ENCODE peak calls at places on chromosomes 6 and 20, in six cellular contexts. One of them, this sample, is unnamed.

GRCh38 chr6:92777146-92777740 is 642.1 kb downstream of the EPHA7 start:
- DNase-seq in AG04450: no peak
- DNase-seq in fibroblast of lung: peak
- DNase-seq in NCI-H1694 treated with DMSO at 0.1 percent for 48 hours: peak
- DNase-seq in activated CD4-positive, alpha-beta T cell treated with anti-CD3 and anti-CD28 coated beads, Interleukin-2, amount 50 U/mL, for 1 hour: no peak
- DNase-seq in AG08396: no peak
- DNase-seq in this sample: no peak

GRCh38 chr6:156776470-156776840 is 723 bp upstream of the ARID1B start:
- DNase-seq in AG04450: no peak
- DNase-seq in AG08396: no peak
- DNase-seq in NCI-H1694 treated with DMSO at 0.1 percent for 48 hours: peak
- DNase-seq in fibroblast of lung: peak
- DNase-seq in activated CD4-positive, alpha-beta T cell treated with anti-CD3 and anti-CD28 coated beads, Interleukin-2, amount 50 U/mL, for 1 hour: no peak
- DNase-seq in this sample: no peak

GRCh38 chr6:70479236-70479635 is 65.9 kb downstream of the FAM135A start:
- DNase-seq in activated CD4-positive, alpha-beta T cell treated with anti-CD3 and anti-CD28 coated beads, Interleukin-2, amount 50 U/mL, for 1 hour: no peak
- DNase-seq in fibroblast of lung: peak
- DNase-seq in NCI-H1694 treated with DMSO at 0.1 percent for 48 hours: peak
- DNase-seq in AG08396: no peak
- DNase-seq in AG04450: no peak
- DNase-seq in this sample: no peak

GRCh38 chr6:148973809-148974208 is 227.0 kb downstream of the UST start:
- DNase-seq in AG04450: no peak
- DNase-seq in fibroblast of lung: peak
- DNase-seq in activated CD4-positive, alpha-beta T cell treated with anti-CD3 and anti-CD28 coated beads, Interleukin-2, amount 50 U/mL, for 1 hour: no peak
- DNase-seq in NCI-H1694 treated with DMSO at 0.1 percent for 48 hours: no peak
- DNase-seq in AG08396: peak
- DNase-seq in this sample: no peak

GRCh38 chr6:35392773-35393672 is 50.7 kb downstream of the PPARD start:
- DNase-seq in NCI-H1694 treated with DMSO at 0.1 percent for 48 hours: no peak
- DNase-seq in AG04450: no peak
- DNase-seq in AG08396: no peak
- DNase-seq in activated CD4-positive, alpha-beta T cell treated with anti-CD3 and anti-CD28 coated beads, Interleukin-2, amount 50 U/mL, for 1 hour: no peak
- DNase-seq in fibroblast of lung: no peak
- DNase-seq in this sample: no peak

GRCh38 chr6:112485813-112486212 is 138.7 kb downstream of the RFPL4B start:
- DNase-seq in activated CD4-positive, alpha-beta T cell treated with anti-CD3 and anti-CD28 coated beads, Interleukin-2, amount 50 U/mL, for 1 hour: no peak
- DNase-seq in fibroblast of lung: no peak
- DNase-seq in NCI-H1694 treated with DMSO at 0.1 percent for 48 hours: no peak
- DNase-seq in AG08396: no peak
- DNase-seq in AG04450: no peak
- DNase-seq in this sample: no peak

GRCh38 chr6:137927777-137928218 is 60.7 kb downstream of the TNFAIP3 start:
- DNase-seq in NCI-H1694 treated with DMSO at 0.1 percent for 48 hours: no peak
- DNase-seq in activated CD4-positive, alpha-beta T cell treated with anti-CD3 and anti-CD28 coated beads, Interleukin-2, amount 50 U/mL, for 1 hour: peak
- DNase-seq in AG08396: no peak
- DNase-seq in AG04450: no peak
- DNase-seq in fibroblast of lung: peak
- DNase-seq in this sample: peak

GRCh38 chr6:41638801-41639555 is 710 bp downstream of the MDFI start:
- DNase-seq in NCI-H1694 treated with DMSO at 0.1 percent for 48 hours: no peak
- DNase-seq in activated CD4-positive, alpha-beta T cell treated with anti-CD3 and anti-CD28 coated beads, Interleukin-2, amount 50 U/mL, for 1 hour: no peak
- DNase-seq in AG08396: no peak
- DNase-seq in fibroblast of lung: peak
- DNase-seq in AG04450: no peak
- DNase-seq in this sample: no peak

GRCh38 chr6:17580518-17581048 is 19.5 kb upstream of the FAM8A1 start:
- DNase-seq in AG04450: no peak
- DNase-seq in NCI-H1694 treated with DMSO at 0.1 percent for 48 hours: no peak
- DNase-seq in activated CD4-positive, alpha-beta T cell treated with anti-CD3 and anti-CD28 coated beads, Interleukin-2, amount 50 U/mL, for 1 hour: no peak
- DNase-seq in fibroblast of lung: peak
- DNase-seq in AG08396: peak
- DNase-seq in this sample: no peak

GRCh38 chr6:167402195-167402686 is 77.4 kb downstream of the TTLL2 start:
- DNase-seq in fibroblast of lung: no peak
- DNase-seq in AG08396: no peak
- DNase-seq in activated CD4-positive, alpha-beta T cell treated with anti-CD3 and anti-CD28 coated beads, Interleukin-2, amount 50 U/mL, for 1 hour: no peak
- DNase-seq in NCI-H1694 treated with DMSO at 0.1 percent for 48 hours: no peak
- DNase-seq in AG04450: no peak
- DNase-seq in this sample: no peak

GRCh38 chr20:53711333-53712211 is 117.9 kb upstream of the ZNF217 start:
- DNase-seq in NCI-H1694 treated with DMSO at 0.1 percent for 48 hours: no peak
- DNase-seq in AG04450: no peak
- DNase-seq in activated CD4-positive, alpha-beta T cell treated with anti-CD3 and anti-CD28 coated beads, Interleukin-2, amount 50 U/mL, for 1 hour: no peak
- DNase-seq in fibroblast of lung: no peak
- DNase-seq in AG08396: no peak
- DNase-seq in this sample: no peak

GRCh38 chr6:42522021-42522420 is 41.8 kb upstream of the UBR2 start:
- DNase-seq in fibroblast of lung: peak
- DNase-seq in NCI-H1694 treated with DMSO at 0.1 percent for 48 hours: no peak
- DNase-seq in AG04450: no peak
- DNase-seq in activated CD4-positive, alpha-beta T cell treated with anti-CD3 and anti-CD28 coated beads, Interleukin-2, amount 50 U/mL, for 1 hour: no peak
- DNase-seq in AG08396: no peak
- DNase-seq in this sample: no peak

GRCh38 chr6:118307581-118307980 is 240.5 kb upstream of the PLN start:
- DNase-seq in fibroblast of lung: no peak
- DNase-seq in NCI-H1694 treated with DMSO at 0.1 percent for 48 hours: no peak
- DNase-seq in AG04450: no peak
- DNase-seq in activated CD4-positive, alpha-beta T cell treated with anti-CD3 and anti-CD28 coated beads, Interleukin-2, amount 50 U/mL, for 1 hour: no peak
- DNase-seq in AG08396: no peak
- DNase-seq in this sample: no peak

GRCh38 chr20:53731595-53731994 is 138.0 kb upstream of the ZNF217 start:
- DNase-seq in AG08396: no peak
- DNase-seq in fibroblast of lung: no peak
- DNase-seq in AG04450: no peak
- DNase-seq in activated CD4-positive, alpha-beta T cell treated with anti-CD3 and anti-CD28 coated beads, Interleukin-2, amount 50 U/mL, for 1 hour: no peak
- DNase-seq in NCI-H1694 treated with DMSO at 0.1 percent for 48 hours: no peak
- DNase-seq in this sample: no peak

GRCh38 chr20:18504479-18505060 is 3.2 kb upstream of the SEC23B start:
- DNase-seq in AG04450: no peak
- DNase-seq in fibroblast of lung: peak
- DNase-seq in AG08396: no peak
- DNase-seq in activated CD4-positive, alpha-beta T cell treated with anti-CD3 and anti-CD28 coated beads, Interleukin-2, amount 50 U/mL, for 1 hour: no peak
- DNase-seq in NCI-H1694 treated with DMSO at 0.1 percent for 48 hours: no peak
- DNase-seq in this sample: no peak

GRCh38 chr6:26475823-26476729 is 18.3 kb downstream of the BTN2A1 start:
- DNase-seq in AG04450: no peak
- DNase-seq in activated CD4-positive, alpha-beta T cell treated with anti-CD3 and anti-CD28 coated beads, Interleukin-2, amount 50 U/mL, for 1 hour: no peak
- DNase-seq in fibroblast of lung: no peak
- DNase-seq in NCI-H1694 treated with DMSO at 0.1 percent for 48 hours: no peak
- DNase-seq in AG08396: no peak
- DNase-seq in this sample: no peak

GRCh38 chr6:31401403-31401802 is 2.0 kb upstream of the MICA start:
- DNase-seq in activated CD4-positive, alpha-beta T cell treated with anti-CD3 and anti-CD28 coated beads, Interleukin-2, amount 50 U/mL, for 1 hour: no peak
- DNase-seq in NCI-H1694 treated with DMSO at 0.1 percent for 48 hours: no peak
- DNase-seq in AG04450: peak
- DNase-seq in AG08396: no peak
- DNase-seq in fibroblast of lung: peak
- DNase-seq in this sample: no peak

GRCh38 chr20:51127713-51128112 is 104.8 kb upstream of the KCNG1 start:
- DNase-seq in AG08396: no peak
- DNase-seq in NCI-H1694 treated with DMSO at 0.1 percent for 48 hours: no peak
- DNase-seq in fibroblast of lung: peak
- DNase-seq in AG04450: no peak
- DNase-seq in activated CD4-positive, alpha-beta T cell treated with anti-CD3 and anti-CD28 coated beads, Interleukin-2, amount 50 U/mL, for 1 hour: no peak
- DNase-seq in this sample: no peak

GRCh38 chr6:170475118-170475517 is 78.0 kb downstream of the PSMB1 start:
- DNase-seq in NCI-H1694 treated with DMSO at 0.1 percent for 48 hours: no peak
- DNase-seq in AG08396: no peak
- DNase-seq in fibroblast of lung: no peak
- DNase-seq in activated CD4-positive, alpha-beta T cell treated with anti-CD3 and anti-CD28 coated beads, Interleukin-2, amount 50 U/mL, for 1 hour: no peak
- DNase-seq in AG04450: no peak
- DNase-seq in this sample: no peak

GRCh38 chr20:47493175-47493953 is 8.3 kb upstream of the NCOA3 start:
- DNase-seq in fibroblast of lung: peak
- DNase-seq in AG04450: no peak
- DNase-seq in activated CD4-positive, alpha-beta T cell treated with anti-CD3 and anti-CD28 coated beads, Interleukin-2, amount 50 U/mL, for 1 hour: peak
- DNase-seq in AG08396: peak
- DNase-seq in NCI-H1694 treated with DMSO at 0.1 percent for 48 hours: peak
- DNase-seq in this sample: peak

GRCh38 chr20:46192376-46192944 is 74.3 kb downstream of the CD40 start:
- DNase-seq in AG04450: no peak
- DNase-seq in AG08396: no peak
- DNase-seq in activated CD4-positive, alpha-beta T cell treated with anti-CD3 and anti-CD28 coated beads, Interleukin-2, amount 50 U/mL, for 1 hour: no peak
- DNase-seq in NCI-H1694 treated with DMSO at 0.1 percent for 48 hours: no peak
- DNase-seq in fibroblast of lung: no peak
- DNase-seq in this sample: no peak

GRCh38 chr6:22875845-22876244 is 306.5 kb downstream of the HDGFL1 start:
- DNase-seq in AG04450: no peak
- DNase-seq in fibroblast of lung: no peak
- DNase-seq in AG08396: no peak
- DNase-seq in activated CD4-positive, alpha-beta T cell treated with anti-CD3 and anti-CD28 coated beads, Interleukin-2, amount 50 U/mL, for 1 hour: no peak
- DNase-seq in NCI-H1694 treated with DMSO at 0.1 percent for 48 hours: no peak
- DNase-seq in this sample: no peak

GRCh38 chr6:28725890-28726348 is 197.9 kb downstream of the TRIM27 start:
- DNase-seq in activated CD4-positive, alpha-beta T cell treated with anti-CD3 and anti-CD28 coated beads, Interleukin-2, amount 50 U/mL, for 1 hour: no peak
- DNase-seq in AG08396: no peak
- DNase-seq in AG04450: no peak
- DNase-seq in NCI-H1694 treated with DMSO at 0.1 percent for 48 hours: no peak
- DNase-seq in fibroblast of lung: peak
- DNase-seq in this sample: no peak

GRCh38 chr20:48965189-48965910 is 43.8 kb downstream of the ARFGEF2 start:
- DNase-seq in fibroblast of lung: peak
- DNase-seq in AG08396: peak
- DNase-seq in activated CD4-positive, alpha-beta T cell treated with anti-CD3 and anti-CD28 coated beads, Interleukin-2, amount 50 U/mL, for 1 hour: no peak
- DNase-seq in NCI-H1694 treated with DMSO at 0.1 percent for 48 hours: no peak
- DNase-seq in AG04450: no peak
- DNase-seq in this sample: no peak

GRCh38 chr6:12414096-12414675 is 124.0 kb downstream of the EDN1 start:
- DNase-seq in activated CD4-positive, alpha-beta T cell treated with anti-CD3 and anti-CD28 coated beads, Interleukin-2, amount 50 U/mL, for 1 hour: no peak
- DNase-seq in fibroblast of lung: peak
- DNase-seq in AG04450: no peak
- DNase-seq in AG08396: no peak
- DNase-seq in NCI-H1694 treated with DMSO at 0.1 percent for 48 hours: no peak
- DNase-seq in this sample: no peak

GRCh38 chr6:11772109-11772830 is 6.3 kb downstream of the ADTRP start:
- DNase-seq in NCI-H1694 treated with DMSO at 0.1 percent for 48 hours: no peak
- DNase-seq in fibroblast of lung: peak
- DNase-seq in activated CD4-positive, alpha-beta T cell treated with anti-CD3 and anti-CD28 coated beads, Interleukin-2, amount 50 U/mL, for 1 hour: no peak
- DNase-seq in AG08396: peak
- DNase-seq in AG04450: peak
- DNase-seq in this sample: no peak

GRCh38 chr20:22762576-22763256 is 178.3 kb upstream of the FOXA2 start:
- DNase-seq in fibroblast of lung: no peak
- DNase-seq in AG04450: no peak
- DNase-seq in AG08396: no peak
- DNase-seq in NCI-H1694 treated with DMSO at 0.1 percent for 48 hours: no peak
- DNase-seq in activated CD4-positive, alpha-beta T cell treated with anti-CD3 and anti-CD28 coated beads, Interleukin-2, amount 50 U/mL, for 1 hour: no peak
- DNase-seq in this sample: no peak

GRCh38 chr20:45059022-45059728 is 41.8 kb downstream of the KCNS1 start:
- DNase-seq in NCI-H1694 treated with DMSO at 0.1 percent for 48 hours: no peak
- DNase-seq in AG04450: no peak
- DNase-seq in AG08396: no peak
- DNase-seq in fibroblast of lung: peak
- DNase-seq in activated CD4-positive, alpha-beta T cell treated with anti-CD3 and anti-CD28 coated beads, Interleukin-2, amount 50 U/mL, for 1 hour: no peak
- DNase-seq in this sample: no peak

GRCh38 chr6:4381379-4381778 is 246.0 kb upstream of the ECI2 start:
- DNase-seq in AG08396: no peak
- DNase-seq in AG04450: no peak
- DNase-seq in activated CD4-positive, alpha-beta T cell treated with anti-CD3 and anti-CD28 coated beads, Interleukin-2, amount 50 U/mL, for 1 hour: no peak
- DNase-seq in fibroblast of lung: peak
- DNase-seq in NCI-H1694 treated with DMSO at 0.1 percent for 48 hours: no peak
- DNase-seq in this sample: no peak

GRCh38 chr20:62850333-62850974 is 11.2 kb downstream of the TCFL5 start:
- DNase-seq in fibroblast of lung: no peak
- DNase-seq in activated CD4-positive, alpha-beta T cell treated with anti-CD3 and anti-CD28 coated beads, Interleukin-2, amount 50 U/mL, for 1 hour: no peak
- DNase-seq in NCI-H1694 treated with DMSO at 0.1 percent for 48 hours: no peak
- DNase-seq in AG04450: no peak
- DNase-seq in AG08396: no peak
- DNase-seq in this sample: no peak

GRCh38 chr6:167547751-167548150 is 222.9 kb downstream of the TTLL2 start:
- DNase-seq in AG04450: no peak
- DNase-seq in NCI-H1694 treated with DMSO at 0.1 percent for 48 hours: no peak
- DNase-seq in activated CD4-positive, alpha-beta T cell treated with anti-CD3 and anti-CD28 coated beads, Interleukin-2, amount 50 U/mL, for 1 hour: no peak
- DNase-seq in fibroblast of lung: peak
- DNase-seq in AG08396: no peak
- DNase-seq in this sample: no peak

GRCh38 chr6:167298166-167298565 is 7.1 kb downstream of the UNC93A start:
- DNase-seq in activated CD4-positive, alpha-beta T cell treated with anti-CD3 and anti-CD28 coated beads, Interleukin-2, amount 50 U/mL, for 1 hour: no peak
- DNase-seq in AG08396: no peak
- DNase-seq in AG04450: no peak
- DNase-seq in fibroblast of lung: no peak
- DNase-seq in NCI-H1694 treated with DMSO at 0.1 percent for 48 hours: no peak
- DNase-seq in this sample: no peak